ENCODE peak calls at places on chromosomes 11 and 22, in five cellular contexts. One of them, this sample, is unnamed.

GRCh38 chr11:126416542-126417090 is 61.1 kb downstream of the ST3GAL4 start:
- DNase-seq in iPS-NIHi11: peak
- DNase-seq in cardiac muscle cell: peak
- DNase-seq in caudate nucleus: peak
- DNase-seq in mucosa of descending colon: peak
- DNase-seq in this sample: peak

GRCh38 chr11:73946798-73947458 is 3.9 kb upstream of the DNAJB13 start:
- DNase-seq in iPS-NIHi11: no peak
- DNase-seq in cardiac muscle cell: no peak
- DNase-seq in caudate nucleus: no peak
- DNase-seq in mucosa of descending colon: no peak
- DNase-seq in this sample: no peak

GRCh38 chr11:111870113-111870512 is 1.3 kb downstream of the ALG9 start:
- DNase-seq in iPS-NIHi11: no peak
- DNase-seq in cardiac muscle cell: no peak
- DNase-seq in caudate nucleus: no peak
- DNase-seq in mucosa of descending colon: no peak
- DNase-seq in this sample: no peak

GRCh38 chr22:36471341-36471821 is 10.1 kb downstream of the TXN2 start:
- DNase-seq in iPS-NIHi11: no peak
- DNase-seq in cardiac muscle cell: peak
- DNase-seq in caudate nucleus: no peak
- DNase-seq in mucosa of descending colon: no peak
- DNase-seq in this sample: no peak

GRCh38 chr11:76217653-76218160 is 11.4 kb upstream of the WNT11 start:
- DNase-seq in iPS-NIHi11: no peak
- DNase-seq in cardiac muscle cell: no peak
- DNase-seq in caudate nucleus: no peak
- DNase-seq in mucosa of descending colon: no peak
- DNase-seq in this sample: no peak

GRCh38 chr22:42418811-42419243 is 13.4 kb downstream of the NFAM1 start:
- DNase-seq in iPS-NIHi11: no peak
- DNase-seq in cardiac muscle cell: peak
- DNase-seq in caudate nucleus: no peak
- DNase-seq in mucosa of descending colon: no peak
- DNase-seq in this sample: no peak

GRCh38 chr22:37401401-37401859 is 25.8 kb downstream of the ELFN2 start:
- DNase-seq in iPS-NIHi11: no peak
- DNase-seq in cardiac muscle cell: peak
- DNase-seq in caudate nucleus: no peak
- DNase-seq in mucosa of descending colon: peak
- DNase-seq in this sample: no peak

GRCh38 chr11:17263803-17264202 is 12.7 kb upstream of the NUCB2 start:
- DNase-seq in iPS-NIHi11: no peak
- DNase-seq in cardiac muscle cell: no peak
- DNase-seq in caudate nucleus: no peak
- DNase-seq in mucosa of descending colon: no peak
- DNase-seq in this sample: no peak

GRCh38 chr11:62851807-62852522 is 12.6 kb upstream of the WDR74 start:
- DNase-seq in iPS-NIHi11: no peak
- DNase-seq in cardiac muscle cell: no peak
- DNase-seq in caudate nucleus: no peak
- DNase-seq in mucosa of descending colon: no peak
- DNase-seq in this sample: no peak

GRCh38 chr11:10619281-10619680 is 50.8 kb upstream of the LYVE1 start:
- DNase-seq in iPS-NIHi11: no peak
- DNase-seq in cardiac muscle cell: no peak
- DNase-seq in caudate nucleus: no peak
- DNase-seq in mucosa of descending colon: no peak
- DNase-seq in this sample: no peak

GRCh38 chr11:7896026-7896785 is 34.9 kb downstream of the OR10A6 start:
- DNase-seq in iPS-NIHi11: no peak
- DNase-seq in cardiac muscle cell: no peak
- DNase-seq in caudate nucleus: no peak
- DNase-seq in mucosa of descending colon: no peak
- DNase-seq in this sample: no peak

GRCh38 chr22:33684059-33684458 is 236.2 kb downstream of the LARGE1 start:
- DNase-seq in iPS-NIHi11: no peak
- DNase-seq in cardiac muscle cell: no peak
- DNase-seq in caudate nucleus: no peak
- DNase-seq in mucosa of descending colon: no peak
- DNase-seq in this sample: no peak

GRCh38 chr11:107430525-107430924 is 27.1 kb downstream of the CWF19L2 start:
- DNase-seq in iPS-NIHi11: no peak
- DNase-seq in cardiac muscle cell: no peak
- DNase-seq in caudate nucleus: no peak
- DNase-seq in mucosa of descending colon: no peak
- DNase-seq in this sample: no peak

GRCh38 chr11:31798057-31799035 is 12.8 kb downstream of the PAX6 start:
- DNase-seq in iPS-NIHi11: peak
- DNase-seq in cardiac muscle cell: no peak
- DNase-seq in caudate nucleus: no peak
- DNase-seq in mucosa of descending colon: no peak
- DNase-seq in this sample: no peak

GRCh38 chr22:46171940-46172339 is 21.6 kb downstream of the PPARA start:
- DNase-seq in iPS-NIHi11: no peak
- DNase-seq in cardiac muscle cell: peak
- DNase-seq in caudate nucleus: no peak
- DNase-seq in mucosa of descending colon: peak
- DNase-seq in this sample: no peak

GRCh38 chr11:130964393-130964792 is 48.1 kb upstream of the SNX19 start:
- DNase-seq in iPS-NIHi11: no peak
- DNase-seq in cardiac muscle cell: no peak
- DNase-seq in caudate nucleus: no peak
- DNase-seq in mucosa of descending colon: no peak
- DNase-seq in this sample: no peak

GRCh38 chr11:123111465-123111864 is 49.5 kb upstream of the HSPA8 start:
- DNase-seq in iPS-NIHi11: peak
- DNase-seq in cardiac muscle cell: peak
- DNase-seq in caudate nucleus: no peak
- DNase-seq in mucosa of descending colon: no peak
- DNase-seq in this sample: no peak

GRCh38 chr11:12979928-12980689 is 29.0 kb upstream of the RASSF10 start:
- DNase-seq in iPS-NIHi11: no peak
- DNase-seq in cardiac muscle cell: no peak
- DNase-seq in caudate nucleus: no peak
- DNase-seq in mucosa of descending colon: no peak
- DNase-seq in this sample: no peak

GRCh38 chr22:40232624-40233023 is 54.9 kb downstream of the TNRC6B start:
- DNase-seq in iPS-NIHi11: no peak
- DNase-seq in cardiac muscle cell: no peak
- DNase-seq in caudate nucleus: no peak
- DNase-seq in mucosa of descending colon: no peak
- DNase-seq in this sample: no peak

GRCh38 chr11:8259316-8259995 is 4.2 kb downstream of the LMO1 start:
- DNase-seq in iPS-NIHi11: no peak
- DNase-seq in cardiac muscle cell: no peak
- DNase-seq in caudate nucleus: no peak
- DNase-seq in mucosa of descending colon: no peak
- DNase-seq in this sample: no peak

GRCh38 chr11:129790131-129790530 is 25.5 kb upstream of the TMEM45B start:
- DNase-seq in iPS-NIHi11: no peak
- DNase-seq in cardiac muscle cell: no peak
- DNase-seq in caudate nucleus: no peak
- DNase-seq in mucosa of descending colon: no peak
- DNase-seq in this sample: no peak

GRCh38 chr11:30333405-30333804 is 10.5 kb downstream of the ARL14EP start:
- DNase-seq in iPS-NIHi11: peak
- DNase-seq in cardiac muscle cell: no peak
- DNase-seq in caudate nucleus: no peak
- DNase-seq in mucosa of descending colon: no peak
- DNase-seq in this sample: no peak

GRCh38 chr22:40890881-40891280 is 29.0 kb upstream of the DNAJB7 start:
- DNase-seq in iPS-NIHi11: no peak
- DNase-seq in cardiac muscle cell: peak
- DNase-seq in caudate nucleus: no peak
- DNase-seq in mucosa of descending colon: no peak
- DNase-seq in this sample: no peak

GRCh38 chr11:15875393-15875792 is 481.0 kb downstream of the SOX6 start:
- DNase-seq in iPS-NIHi11: no peak
- DNase-seq in cardiac muscle cell: no peak
- DNase-seq in caudate nucleus: no peak
- DNase-seq in mucosa of descending colon: no peak
- DNase-seq in this sample: no peak

GRCh38 chr22:27105142-27106025 is 448.0 kb downstream of the MIAT start:
- DNase-seq in iPS-NIHi11: no peak
- DNase-seq in cardiac muscle cell: peak
- DNase-seq in caudate nucleus: no peak
- DNase-seq in mucosa of descending colon: peak
- DNase-seq in this sample: no peak

GRCh38 chr11:119771210-119771770 is 42.3 kb upstream of the NECTIN1 start:
- DNase-seq in iPS-NIHi11: no peak
- DNase-seq in cardiac muscle cell: no peak
- DNase-seq in caudate nucleus: no peak
- DNase-seq in mucosa of descending colon: no peak
- DNase-seq in this sample: no peak

GRCh38 chr11:63840356-63841060 is 1.6 kb downstream of the MARK2 start:
- DNase-seq in iPS-NIHi11: no peak
- DNase-seq in cardiac muscle cell: no peak
- DNase-seq in caudate nucleus: no peak
- DNase-seq in mucosa of descending colon: no peak
- DNase-seq in this sample: no peak

GRCh38 chr11:69392104-69392653 is 89.3 kb upstream of the LINC01488 start:
- DNase-seq in iPS-NIHi11: no peak
- DNase-seq in cardiac muscle cell: no peak
- DNase-seq in caudate nucleus: no peak
- DNase-seq in mucosa of descending colon: no peak
- DNase-seq in this sample: no peak

GRCh38 chr11:92453055-92453454 is 228.4 kb downstream of the FAT3 start:
- DNase-seq in iPS-NIHi11: no peak
- DNase-seq in cardiac muscle cell: peak
- DNase-seq in caudate nucleus: no peak
- DNase-seq in mucosa of descending colon: no peak
- DNase-seq in this sample: no peak

GRCh38 chr22:17931400-17931825 is 92.9 kb downstream of the MICAL3 start:
- DNase-seq in iPS-NIHi11: no peak
- DNase-seq in cardiac muscle cell: no peak
- DNase-seq in caudate nucleus: no peak
- DNase-seq in mucosa of descending colon: peak
- DNase-seq in this sample: no peak

GRCh38 chr11:106937113-106937512 is 81.2 kb downstream of the GUCY1A2 start:
- DNase-seq in iPS-NIHi11: no peak
- DNase-seq in cardiac muscle cell: no peak
- DNase-seq in caudate nucleus: no peak
- DNase-seq in mucosa of descending colon: no peak
- DNase-seq in this sample: no peak

GRCh38 chr22:24805790-24806662 is at the start of gene SGSM1:
- DNase-seq in iPS-NIHi11: peak
- DNase-seq in cardiac muscle cell: peak
- DNase-seq in caudate nucleus: peak
- DNase-seq in mucosa of descending colon: peak
- DNase-seq in this sample: peak

GRCh38 chr22:38174626-38175025 is 7.0 kb downstream of the PLA2G6 start:
- DNase-seq in iPS-NIHi11: no peak
- DNase-seq in cardiac muscle cell: no peak
- DNase-seq in caudate nucleus: no peak
- DNase-seq in mucosa of descending colon: peak
- DNase-seq in this sample: no peak

GRCh38 chr11:134271978-134272377 is 4.2 kb upstream of the GLB1L3 start:
- DNase-seq in iPS-NIHi11: no peak
- DNase-seq in cardiac muscle cell: no peak
- DNase-seq in caudate nucleus: no peak
- DNase-seq in mucosa of descending colon: no peak
- DNase-seq in this sample: no peak

GRCh38 chr22:19933328-19934241 is 8.0 kb upstream of the COMT start:
- DNase-seq in iPS-NIHi11: no peak
- DNase-seq in cardiac muscle cell: no peak
- DNase-seq in caudate nucleus: no peak
- DNase-seq in mucosa of descending colon: no peak
- DNase-seq in this sample: no peak

GRCh38 chr11:40179541-40179940 is 1279.9 kb downstream of the LRRC4C start:
- DNase-seq in iPS-NIHi11: no peak
- DNase-seq in cardiac muscle cell: no peak
- DNase-seq in caudate nucleus: no peak
- DNase-seq in mucosa of descending colon: no peak
- DNase-seq in this sample: no peak

GRCh38 chr11:121589946-121590537 is 137.3 kb upstream of the SORL1-AS1 start:
- DNase-seq in iPS-NIHi11: no peak
- DNase-seq in cardiac muscle cell: no peak
- DNase-seq in caudate nucleus: no peak
- DNase-seq in mucosa of descending colon: peak
- DNase-seq in this sample: no peak

GRCh38 chr11:130383363-130384168 is 44.8 kb downstream of the ADAMTS8 start:
- DNase-seq in iPS-NIHi11: peak
- DNase-seq in cardiac muscle cell: peak
- DNase-seq in caudate nucleus: no peak
- DNase-seq in mucosa of descending colon: peak
- DNase-seq in this sample: no peak